ENCODE peak calls at places on chromosome 16, in four cellular contexts. One of them, this sample, is unnamed.

GRCh38 chr16:11553371-11553770 is 33.3 kb downstream of the LITAF start:
- DNase-seq in cardiac fibroblast: no peak
- DNase-seq in hippocampal formation: no peak
- DNase-seq in stimulated activated naive CD4-positive, alpha-beta T cell: no peak
- DNase-seq in this sample: no peak

GRCh38 chr16:11674818-11675560 is 6.7 kb downstream of the SNN start:
- DNase-seq in cardiac fibroblast: peak
- DNase-seq in hippocampal formation: no peak
- DNase-seq in stimulated activated naive CD4-positive, alpha-beta T cell: no peak
- DNase-seq in this sample: no peak

GRCh38 chr16:49556252-49557069 is 182.9 kb downstream of the C16orf78 start:
- DNase-seq in cardiac fibroblast: peak
- DNase-seq in hippocampal formation: no peak
- DNase-seq in stimulated activated naive CD4-positive, alpha-beta T cell: no peak
- DNase-seq in this sample: no peak

GRCh38 chr16:85659805-85660511 is 28.8 kb downstream of the GINS2 start:
- DNase-seq in cardiac fibroblast: peak
- DNase-seq in hippocampal formation: peak
- DNase-seq in stimulated activated naive CD4-positive, alpha-beta T cell: peak
- DNase-seq in this sample: peak

GRCh38 chr16:87297918-87298631 is 19.1 kb downstream of the C16orf95 start:
- DNase-seq in cardiac fibroblast: peak
- DNase-seq in hippocampal formation: no peak
- DNase-seq in stimulated activated naive CD4-positive, alpha-beta T cell: no peak
- DNase-seq in this sample: peak

GRCh38 chr16:58086381-58087208 is 42.6 kb downstream of the CFAP20 start:
- DNase-seq in cardiac fibroblast: no peak
- DNase-seq in hippocampal formation: no peak
- DNase-seq in stimulated activated naive CD4-positive, alpha-beta T cell: no peak
- DNase-seq in this sample: no peak

GRCh38 chr16:75079346-75079926 is 37.1 kb downstream of the LDHD start:
- DNase-seq in cardiac fibroblast: no peak
- DNase-seq in hippocampal formation: no peak
- DNase-seq in stimulated activated naive CD4-positive, alpha-beta T cell: no peak
- DNase-seq in this sample: no peak

GRCh38 chr16:83110221-83110768 is 483.5 kb downstream of the CDH13 start:
- DNase-seq in cardiac fibroblast: no peak
- DNase-seq in hippocampal formation: no peak
- DNase-seq in stimulated activated naive CD4-positive, alpha-beta T cell: no peak
- DNase-seq in this sample: no peak

GRCh38 chr16:12239953-12240485 is 263.5 kb downstream of the SNX29 start:
- DNase-seq in cardiac fibroblast: peak
- DNase-seq in hippocampal formation: no peak
- DNase-seq in stimulated activated naive CD4-positive, alpha-beta T cell: no peak
- DNase-seq in this sample: no peak

GRCh38 chr16:11955713-11956123 is 9.3 kb upstream of the TNFRSF17 start:
- DNase-seq in cardiac fibroblast: peak
- DNase-seq in hippocampal formation: no peak
- DNase-seq in stimulated activated naive CD4-positive, alpha-beta T cell: no peak
- DNase-seq in this sample: no peak

GRCh38 chr16:88599092-88599733 is 29.0 kb downstream of the ZC3H18 start:
- DNase-seq in cardiac fibroblast: no peak
- DNase-seq in hippocampal formation: peak
- DNase-seq in stimulated activated naive CD4-positive, alpha-beta T cell: no peak
- DNase-seq in this sample: no peak

GRCh38 chr16:67431077-67431804 is at the start of gene HSD11B2:
- DNase-seq in cardiac fibroblast: peak
- DNase-seq in hippocampal formation: peak
- DNase-seq in stimulated activated naive CD4-positive, alpha-beta T cell: no peak
- DNase-seq in this sample: no peak

GRCh38 chr16:68013440-68013839 is 2.3 kb downstream of the DPEP2NB start:
- DNase-seq in cardiac fibroblast: peak
- DNase-seq in hippocampal formation: no peak
- DNase-seq in stimulated activated naive CD4-positive, alpha-beta T cell: no peak
- DNase-seq in this sample: no peak

GRCh38 chr16:54374136-54374535 is 87.5 kb upstream of the IRX3 start:
- DNase-seq in cardiac fibroblast: peak
- DNase-seq in hippocampal formation: no peak
- DNase-seq in stimulated activated naive CD4-positive, alpha-beta T cell: no peak
- DNase-seq in this sample: no peak

GRCh38 chr16:67395458-67396158 is 2.3 kb upstream of the TPPP3 start:
- DNase-seq in cardiac fibroblast: peak
- DNase-seq in hippocampal formation: no peak
- DNase-seq in stimulated activated naive CD4-positive, alpha-beta T cell: no peak
- DNase-seq in this sample: no peak

GRCh38 chr16:66254106-66254505 is 112.4 kb upstream of the CDH5 start:
- DNase-seq in cardiac fibroblast: no peak
- DNase-seq in hippocampal formation: no peak
- DNase-seq in stimulated activated naive CD4-positive, alpha-beta T cell: no peak
- DNase-seq in this sample: no peak

This sample was measured in naive thymus-derived CD8-positive, alpha-beta T cell.